ENCODE peak calls at places on chromosomes 11 and 22, in seven cellular contexts. One of them, this sample, is unnamed.

GRCh38 chr22:47269689-47270088 is 507.2 kb downstream of the TBC1D22A start:
- DNase-seq in adipocyte: no peak
- DNase-seq in hepatocyte: no peak
- DNase-seq in neural progenitor cell: no peak
- DNase-seq in A673: no peak
- DNase-seq in breast epithelium: no peak
- DNase-seq in naive thymus-derived CD4-positive, alpha-beta T cell: no peak
- DNase-seq in this sample: no peak

GRCh38 chr11:60870276-60870675 is 2.9 kb downstream of the ZP1 start:
- DNase-seq in adipocyte: no peak
- DNase-seq in hepatocyte: no peak
- DNase-seq in neural progenitor cell: peak; percentile 11
- DNase-seq in A673: no peak
- DNase-seq in breast epithelium: no peak
- DNase-seq in naive thymus-derived CD4-positive, alpha-beta T cell: no peak
- DNase-seq in this sample: no peak

GRCh38 chr22:26109686-26110315 is 59.5 kb upstream of the SEZ6L start:
- DNase-seq in adipocyte: no peak
- DNase-seq in hepatocyte: no peak
- DNase-seq in neural progenitor cell: no peak
- DNase-seq in A673: no peak
- DNase-seq in breast epithelium: no peak
- DNase-seq in naive thymus-derived CD4-positive, alpha-beta T cell: no peak
- DNase-seq in this sample: no peak

GRCh38 chr11:19116315-19116970 is 525 bp upstream of the ZDHHC13 start:
- DNase-seq in adipocyte: no peak
- DNase-seq in hepatocyte: no peak
- DNase-seq in neural progenitor cell: peak; percentile 11
- DNase-seq in A673: no peak
- DNase-seq in breast epithelium: no peak
- DNase-seq in naive thymus-derived CD4-positive, alpha-beta T cell: no peak
- DNase-seq in this sample: no peak

GRCh38 chr11:106691807-106692365 is 326.4 kb downstream of the GUCY1A2 start:
- DNase-seq in adipocyte: no peak
- DNase-seq in hepatocyte: no peak
- DNase-seq in neural progenitor cell: no peak
- DNase-seq in A673: no peak
- DNase-seq in breast epithelium: no peak
- DNase-seq in naive thymus-derived CD4-positive, alpha-beta T cell: no peak
- DNase-seq in this sample: no peak

GRCh38 chr11:107017433-107018227 is 646 bp downstream of the GUCY1A2 start:
- DNase-seq in adipocyte: peak; percentile 81
- DNase-seq in hepatocyte: peak; percentile 84
- DNase-seq in neural progenitor cell: peak; percentile 86
- DNase-seq in A673: peak; percentile 88
- DNase-seq in breast epithelium: no peak
- DNase-seq in naive thymus-derived CD4-positive, alpha-beta T cell: no peak
- DNase-seq in this sample: peak; percentile 28

GRCh38 chr11:116558504-116559252 is 214.1 kb downstream of the BUD13 start:
- DNase-seq in adipocyte: no peak
- DNase-seq in hepatocyte: no peak
- DNase-seq in neural progenitor cell: no peak
- DNase-seq in A673: no peak
- DNase-seq in breast epithelium: no peak
- DNase-seq in naive thymus-derived CD4-positive, alpha-beta T cell: no peak
- DNase-seq in this sample: no peak

GRCh38 chr22:27124336-27125023 is 467.1 kb downstream of the MIAT start:
- DNase-seq in adipocyte: no peak
- DNase-seq in hepatocyte: no peak
- DNase-seq in neural progenitor cell: no peak
- DNase-seq in A673: no peak
- DNase-seq in breast epithelium: no peak
- DNase-seq in naive thymus-derived CD4-positive, alpha-beta T cell: no peak
- DNase-seq in this sample: no peak

GRCh38 chr11:36186340-36186739 is 102.9 kb downstream of the COMMD9 start:
- DNase-seq in adipocyte: peak; percentile 85
- DNase-seq in hepatocyte: no peak
- DNase-seq in neural progenitor cell: no peak
- DNase-seq in A673: peak; percentile 71
- DNase-seq in breast epithelium: no peak
- DNase-seq in naive thymus-derived CD4-positive, alpha-beta T cell: no peak
- DNase-seq in this sample: no peak

GRCh38 chr11:134254433-134254832 is 1.1 kb downstream of the ACAD8 start:
- DNase-seq in adipocyte: no peak
- DNase-seq in hepatocyte: no peak
- DNase-seq in neural progenitor cell: no peak
- DNase-seq in A673: no peak
- DNase-seq in breast epithelium: no peak
- DNase-seq in naive thymus-derived CD4-positive, alpha-beta T cell: no peak
- DNase-seq in this sample: no peak

GRCh38 chr11:7749456-7749855 is 43.2 kb upstream of the OVCH2 start:
- DNase-seq in adipocyte: peak; percentile 45
- DNase-seq in hepatocyte: no peak
- DNase-seq in neural progenitor cell: no peak
- DNase-seq in A673: no peak
- DNase-seq in breast epithelium: no peak
- DNase-seq in naive thymus-derived CD4-positive, alpha-beta T cell: no peak
- DNase-seq in this sample: no peak

GRCh38 chr22:29744902-29745301 is 21.9 kb downstream of the ZMAT5 start:
- DNase-seq in adipocyte: peak; percentile 87
- DNase-seq in hepatocyte: peak; percentile 40
- DNase-seq in neural progenitor cell: no peak
- DNase-seq in A673: peak; percentile 57
- DNase-seq in breast epithelium: peak; percentile 57
- DNase-seq in naive thymus-derived CD4-positive, alpha-beta T cell: no peak
- DNase-seq in this sample: no peak

GRCh38 chr11:3885855-3886254 is 30.4 kb downstream of the STIM1 start:
- DNase-seq in adipocyte: no peak
- DNase-seq in hepatocyte: no peak
- DNase-seq in neural progenitor cell: no peak
- DNase-seq in A673: no peak
- DNase-seq in breast epithelium: no peak
- DNase-seq in naive thymus-derived CD4-positive, alpha-beta T cell: no peak
- DNase-seq in this sample: no peak

GRCh38 chr11:87879118-87879517 is 296.1 kb downstream of the RAB38 start:
- DNase-seq in adipocyte: peak; percentile 63
- DNase-seq in hepatocyte: peak; percentile 7
- DNase-seq in neural progenitor cell: no peak
- DNase-seq in A673: no peak
- DNase-seq in breast epithelium: no peak
- DNase-seq in naive thymus-derived CD4-positive, alpha-beta T cell: no peak
- DNase-seq in this sample: no peak

GRCh38 chr11:416051-416756 is 1.4 kb upstream of the SIGIRR start:
- DNase-seq in adipocyte: no peak
- DNase-seq in hepatocyte: no peak
- DNase-seq in neural progenitor cell: peak; percentile 38
- DNase-seq in A673: no peak
- DNase-seq in breast epithelium: no peak
- DNase-seq in naive thymus-derived CD4-positive, alpha-beta T cell: no peak
- DNase-seq in this sample: no peak

GRCh38 chr11:78821371-78822306 is 247.0 kb upstream of the NARS2 start:
- DNase-seq in adipocyte: no peak
- DNase-seq in hepatocyte: no peak
- DNase-seq in neural progenitor cell: no peak
- DNase-seq in A673: no peak
- DNase-seq in breast epithelium: no peak
- DNase-seq in naive thymus-derived CD4-positive, alpha-beta T cell: no peak
- DNase-seq in this sample: no peak

GRCh38 chr11:123183391-123184099 is 11.5 kb downstream of the CLMP start:
- DNase-seq in adipocyte: no peak
- DNase-seq in hepatocyte: no peak
- DNase-seq in neural progenitor cell: no peak
- DNase-seq in A673: no peak
- DNase-seq in breast epithelium: no peak
- DNase-seq in naive thymus-derived CD4-positive, alpha-beta T cell: no peak
- DNase-seq in this sample: no peak

GRCh38 chr11:88012456-88012855 is 162.8 kb downstream of the RAB38 start:
- DNase-seq in adipocyte: no peak
- DNase-seq in hepatocyte: no peak
- DNase-seq in neural progenitor cell: peak; percentile 34
- DNase-seq in A673: no peak
- DNase-seq in breast epithelium: no peak
- DNase-seq in naive thymus-derived CD4-positive, alpha-beta T cell: no peak
- DNase-seq in this sample: no peak

GRCh38 chr11:69887330-69887729 is 68.1 kb upstream of the FGF3 start:
- DNase-seq in adipocyte: no peak
- DNase-seq in hepatocyte: no peak
- DNase-seq in neural progenitor cell: no peak
- DNase-seq in A673: no peak
- DNase-seq in breast epithelium: no peak
- DNase-seq in naive thymus-derived CD4-positive, alpha-beta T cell: no peak
- DNase-seq in this sample: no peak

GRCh38 chr11:69889400-69890372 is 70.5 kb upstream of the FGF3 start:
- DNase-seq in adipocyte: no peak
- DNase-seq in hepatocyte: no peak
- DNase-seq in neural progenitor cell: peak; percentile 55
- DNase-seq in A673: no peak
- DNase-seq in breast epithelium: no peak
- DNase-seq in naive thymus-derived CD4-positive, alpha-beta T cell: no peak
- DNase-seq in this sample: peak; percentile 64

GRCh38 chr11:69887841-69888670 is 68.8 kb upstream of the FGF3 start:
- DNase-seq in adipocyte: no peak
- DNase-seq in hepatocyte: no peak
- DNase-seq in neural progenitor cell: no peak
- DNase-seq in A673: no peak
- DNase-seq in breast epithelium: no peak
- DNase-seq in naive thymus-derived CD4-positive, alpha-beta T cell: no peak
- DNase-seq in this sample: no peak

GRCh38 chr11:69890476-69890875 is 71.3 kb upstream of the FGF3 start:
- DNase-seq in adipocyte: no peak
- DNase-seq in hepatocyte: no peak
- DNase-seq in neural progenitor cell: no peak
- DNase-seq in A673: no peak
- DNase-seq in breast epithelium: no peak
- DNase-seq in naive thymus-derived CD4-positive, alpha-beta T cell: no peak
- DNase-seq in this sample: no peak

GRCh38 chr11:69888671-69889076 is 69.5 kb upstream of the FGF3 start:
- DNase-seq in adipocyte: peak; percentile 83
- DNase-seq in hepatocyte: peak; percentile 81
- DNase-seq in neural progenitor cell: peak; percentile 83
- DNase-seq in A673: peak; percentile 79
- DNase-seq in breast epithelium: no peak
- DNase-seq in naive thymus-derived CD4-positive, alpha-beta T cell: peak; percentile 41
- DNase-seq in this sample: peak; percentile 39
- H3K27me3 ChIP-seq in adipocyte: peaks cover 62% of the 10 kb centered on the region
- H3K27me3 ChIP-seq in hepatocyte: peaks cover 21% of the 10 kb centered on the region
- H3K27me3 ChIP-seq in neural progenitor cell: peaks cover 31% of the 10 kb centered on the region
- H3K27me3 ChIP-seq in A673: peaks cover 5% of the 10 kb centered on the region
- H3K27me3 ChIP-seq in breast epithelium: no peaks in the 10 kb centered on the region
- H3K27me3 ChIP-seq in naive thymus-derived CD4-positive, alpha-beta T cell: no peaks in the 10 kb centered on the region
- H3K27me3 ChIP-seq in this sample: peaks cover 34% of the 10 kb centered on the region

DNA sequence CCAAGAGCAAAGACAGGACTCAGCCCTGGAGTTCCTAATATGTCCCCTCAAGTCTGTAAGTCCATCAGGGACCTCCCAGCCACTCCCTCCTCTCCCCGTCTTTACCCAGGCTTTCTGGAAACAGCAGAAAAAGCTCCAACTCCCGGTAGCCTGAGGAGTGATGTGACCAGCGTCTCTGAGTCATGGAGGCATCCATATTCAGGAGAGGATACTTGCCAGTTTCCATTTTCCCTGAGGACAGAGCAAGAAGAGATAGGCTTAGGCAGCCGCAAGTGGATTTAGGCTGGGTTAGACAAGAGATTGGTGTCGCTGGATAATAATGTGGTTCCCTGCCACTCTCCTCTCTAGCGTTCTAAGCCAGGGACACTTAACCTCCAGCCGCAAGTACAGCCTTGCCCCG is 206.6 kb downstream of the GRIK4 start:
- DNase-seq in adipocyte: no peak
- DNase-seq in hepatocyte: no peak
- DNase-seq in neural progenitor cell: no peak
- DNase-seq in A673: no peak
- DNase-seq in breast epithelium: no peak
- DNase-seq in naive thymus-derived CD4-positive, alpha-beta T cell: no peak
- DNase-seq in this sample: no peak
- H3K27me3 ChIP-seq in adipocyte: peaks cover 29% of the 10 kb centered on the region
- H3K27me3 ChIP-seq in hepatocyte: no peaks in the 10 kb centered on the region
- H3K27me3 ChIP-seq in neural progenitor cell: no peaks in the 10 kb centered on the region
- H3K27me3 ChIP-seq in A673: peaks cover 38% of the 10 kb centered on the region
- H3K27me3 ChIP-seq in breast epithelium: no peaks in the 10 kb centered on the region
- H3K27me3 ChIP-seq in naive thymus-derived CD4-positive, alpha-beta T cell: no peaks in the 10 kb centered on the region
- H3K27me3 ChIP-seq in this sample: no peaks in the 10 kb centered on the region

GRCh38 chr11:45318516-45318915 is 32.4 kb upstream of the SYT13 start:
- DNase-seq in adipocyte: no peak
- DNase-seq in hepatocyte: no peak
- DNase-seq in neural progenitor cell: no peak
- DNase-seq in A673: no peak
- DNase-seq in breast epithelium: no peak
- DNase-seq in naive thymus-derived CD4-positive, alpha-beta T cell: no peak
- DNase-seq in this sample: no peak
- H3K27me3 ChIP-seq in adipocyte: peaks cover 76% of the 10 kb centered on the region
- H3K27me3 ChIP-seq in hepatocyte: peaks cover 21% of the 10 kb centered on the region
- H3K27me3 ChIP-seq in neural progenitor cell: peaks cover 13% of the 10 kb centered on the region
- H3K27me3 ChIP-seq in A673: peaks cover 15% of the 10 kb centered on the region
- H3K27me3 ChIP-seq in breast epithelium: no peaks in the 10 kb centered on the region
- H3K27me3 ChIP-seq in naive thymus-derived CD4-positive, alpha-beta T cell: no peaks in the 10 kb centered on the region
- H3K27me3 ChIP-seq in this sample: peaks cover 2% of the 10 kb centered on the region

GRCh38 chr11:117874253-117874909 is 2.1 kb downstream of the FXYD6 start:
- DNase-seq in adipocyte: no peak
- DNase-seq in hepatocyte: no peak
- DNase-seq in neural progenitor cell: peak; percentile 35
- DNase-seq in A673: no peak
- DNase-seq in breast epithelium: no peak
- DNase-seq in naive thymus-derived CD4-positive, alpha-beta T cell: no peak
- DNase-seq in this sample: no peak
- H3K27me3 ChIP-seq in adipocyte: peaks cover 72% of the 10 kb centered on the region
- H3K27me3 ChIP-seq in hepatocyte: peaks cover 39% of the 10 kb centered on the region
- H3K27me3 ChIP-seq in neural progenitor cell: peaks cover 21% of the 10 kb centered on the region
- H3K27me3 ChIP-seq in A673: peaks cover 14% of the 10 kb centered on the region
- H3K27me3 ChIP-seq in breast epithelium: no peaks in the 10 kb centered on the region
- H3K27me3 ChIP-seq in naive thymus-derived CD4-positive, alpha-beta T cell: peaks cover 22% of the 10 kb centered on the region
- H3K27me3 ChIP-seq in this sample: no peaks in the 10 kb centered on the region